ENCODE peak calls at places on chromosome 2, in four cellular contexts. Y, U, L and S are unnamed samples. For H3K4me1, the result is how much of the 10 kb centered on the place peaks cover.

GRCh38 chr2:45960057-45960863 is 308.8 kb downstream of the PRKCE start:
- DNase-seq in L (peak), Y (no peak), U (no peak), S (no peak)

GRCh38 chr2:228369400-228370031 is 188.0 kb upstream of the SPHKAP start:
- DNase-seq in L (no peak), Y (no peak), U (no peak), S (no peak)

GRCh38 chr2:233193738-233194137 is 57.7 kb upstream of the ATG16L1 start:
- DNase-seq in L (no peak), Y (no peak), U (no peak), S (no peak)

GRCh38 chr2:48699377-48699951 is 56.1 kb downstream of the LHCGR start:
- DNase-seq in U (peak), L (no peak), Y (no peak), S (no peak)

GRCh38 chr2:199488772-199489400 is 31.1 kb upstream of the SATB2 start:
- DNase-seq in U (peak), L (peak), Y (peak), S (no peak)

GRCh38 chr2:104563398-104564024 is 290.4 kb upstream of the POU3F3 start:
- DNase-seq in U (peak), L (no peak), Y (no peak), S (no peak)

GRCh38 chr2:74815955-74816354 is 18.0 kb upstream of the HK2 start:
- DNase-seq in L (no peak), Y (peak), U (no peak), S (no peak)

GRCh38 chr2:5854797-5855196 is 162.6 kb downstream of the SOX11 start:
- DNase-seq in L (no peak), Y (no peak), U (no peak), S (no peak)

GRCh38 chr2:77008925-77009706 is 513.1 kb downstream of the LRRTM4 start:
- DNase-seq in U (peak), Y (no peak), L (no peak), S (no peak)

GRCh38 chr2:234335676-234336228 is 161.1 kb downstream of the ARL4C start:
- DNase-seq in L (peak), U (peak), Y (peak), S (peak)

GRCh38 chr2:212535963-212536362 is 2.6 kb downstream of the ERBB4 start:
- DNase-seq in L (no peak), U (no peak), Y (no peak), S (no peak)

GRCh38 chr2:226865273-226865672 is 29.4 kb downstream of the RHBDD1 start:
- DNase-seq in Y (no peak), L (no peak), U (no peak), S (no peak)

GRCh38 chr2:132669854-132670103 is 226 bp downstream of the LYPD1 start:
- DNase-seq in L (no peak), U (no peak), Y (no peak), S (no peak)

GRCh38 chr2:15259356-15259756 is 301.8 kb downstream of the NBAS start:
- DNase-seq in Y (no peak), L (no peak), U (no peak), S (no peak)

GRCh38 chr2:189819297-189819704 is 35.1 kb downstream of the PMS1 start:
- DNase-seq in Y (no peak), U (peak), L (no peak), S (no peak)

GRCh38 chr2:70091816-70092215 is 4.5 kb downstream of the PCBP1 start:
- DNase-seq in Y (no peak), L (no peak), U (no peak), S (no peak)

GRCh38 chr2:219457784-219458369 is 23.2 kb downstream of the SPEG start:
- DNase-seq in Y (no peak), L (no peak), U (no peak), S (no peak)

DNA sequence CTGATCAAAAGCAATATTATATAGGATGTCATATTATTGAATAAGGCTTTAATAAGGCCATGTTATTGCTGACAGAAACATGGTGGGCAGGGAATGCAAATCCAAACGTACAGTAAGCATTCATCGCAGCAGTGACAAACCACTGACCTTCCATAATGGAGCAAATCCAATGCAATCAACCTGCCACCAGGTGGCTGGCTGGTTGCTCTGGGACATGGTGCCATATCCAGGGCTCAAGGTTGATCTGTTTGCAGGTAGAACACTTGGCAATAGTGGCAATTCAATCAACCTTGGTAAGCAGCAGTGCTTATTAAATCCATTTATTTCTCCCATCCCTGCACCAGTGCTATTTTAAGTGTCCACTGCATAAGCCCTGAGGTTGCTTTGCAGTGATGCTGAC is 75.4 kb downstream of the CERKL start:
- DNase-seq in Y (no peak), L (no peak), U (no peak), S (no peak)
- TF ChIP-seq CTCF in Y (no peak), L (no peak), U (no peak), S (no peak)

DNA sequence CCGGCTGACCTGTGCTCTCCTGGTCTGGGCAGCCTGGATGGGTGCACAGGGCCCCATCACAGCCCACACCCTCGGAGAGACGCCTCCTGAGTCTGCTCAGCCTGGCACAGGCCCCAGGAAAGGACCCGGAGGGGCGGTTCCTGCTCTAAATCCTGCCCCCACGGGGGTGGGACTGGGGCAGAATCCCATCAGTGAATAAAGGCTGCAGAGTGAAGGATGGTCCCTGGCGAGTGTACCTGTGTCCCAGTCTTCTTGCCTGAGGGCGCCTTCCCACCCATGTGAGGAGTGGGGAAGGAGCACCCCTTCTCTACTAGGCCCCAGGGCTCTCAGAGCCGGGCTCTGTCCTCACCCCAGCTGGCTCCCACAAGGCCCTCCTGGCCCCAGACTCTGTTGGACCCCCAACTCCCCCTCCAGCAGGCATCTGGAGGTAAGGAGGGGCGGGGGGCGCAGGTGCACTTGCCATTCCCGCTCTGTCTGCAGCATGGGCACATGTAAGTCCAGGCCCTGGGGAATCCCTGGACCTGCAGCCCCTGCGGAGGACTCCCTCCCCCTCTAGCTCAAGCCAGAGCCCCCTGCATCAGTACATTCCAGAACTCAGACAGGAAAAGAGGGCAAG is 21.3 kb downstream of the GPC1 start:
- DNase-seq in U (no peak), L (no peak), Y (no peak), S (no peak)
- H3K4me1 ChIP-seq in U (under half), L (under half), Y (under half), S (under half)

GRCh38 chr2:58594175-58594574 is 353.1 kb upstream of the FANCL start:
- DNase-seq in U (no peak), L (no peak), Y (no peak), S (no peak)
- TF ChIP-seq CTCF in U (peak), L (no peak), Y (no peak), S (no peak)

GRCh38 chr2:201661366-201661765 is 18.1 kb upstream of the TMEM237 start:
- DNase-seq in L (no peak), Y (no peak), U (no peak), S (no peak)
- H3K4me1 ChIP-seq in L (under half), Y (under half), U (under half), S (under half)

DNA sequence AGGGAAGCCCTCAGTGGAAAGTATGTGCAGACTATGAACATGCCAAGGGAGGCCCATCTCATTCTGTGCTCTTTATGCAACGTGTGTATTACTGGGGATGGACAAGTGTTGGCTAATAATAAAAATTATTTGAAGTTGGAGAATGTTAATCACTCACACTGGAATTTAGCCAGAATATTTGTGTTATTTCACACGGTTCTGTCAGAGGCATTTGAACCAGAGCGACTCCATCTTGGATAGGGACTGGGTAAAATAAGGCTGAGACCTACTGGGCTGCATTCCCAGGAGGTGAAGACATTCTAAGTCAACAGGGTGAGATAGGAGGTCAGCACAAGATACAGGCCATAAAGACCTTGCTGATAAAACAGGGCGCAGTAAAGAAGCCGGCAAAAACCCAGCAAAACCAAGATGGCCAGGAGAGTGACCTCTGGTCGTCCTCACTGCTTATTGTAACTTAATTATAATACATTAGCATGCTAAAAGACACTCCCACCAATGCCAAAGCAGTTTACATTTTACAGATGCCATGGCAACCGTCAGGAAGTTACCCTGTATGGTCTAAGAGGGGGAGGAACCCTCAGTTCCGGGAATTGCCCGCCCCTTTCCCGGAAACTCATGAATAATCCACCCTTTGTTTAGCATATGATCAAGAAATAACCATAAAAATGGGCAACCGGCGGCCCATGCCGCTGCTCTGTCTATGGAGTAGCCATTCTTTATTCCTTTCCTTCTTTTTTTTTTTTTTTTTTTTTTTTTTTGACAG is 2.6 kb upstream of the FZD5 start:
- DNase-seq in Y (no peak), L (peak), U (peak), S (peak)
- TF ChIP-seq CTCF in Y (no peak), L (no peak), U (no peak), S (no peak)

DNA sequence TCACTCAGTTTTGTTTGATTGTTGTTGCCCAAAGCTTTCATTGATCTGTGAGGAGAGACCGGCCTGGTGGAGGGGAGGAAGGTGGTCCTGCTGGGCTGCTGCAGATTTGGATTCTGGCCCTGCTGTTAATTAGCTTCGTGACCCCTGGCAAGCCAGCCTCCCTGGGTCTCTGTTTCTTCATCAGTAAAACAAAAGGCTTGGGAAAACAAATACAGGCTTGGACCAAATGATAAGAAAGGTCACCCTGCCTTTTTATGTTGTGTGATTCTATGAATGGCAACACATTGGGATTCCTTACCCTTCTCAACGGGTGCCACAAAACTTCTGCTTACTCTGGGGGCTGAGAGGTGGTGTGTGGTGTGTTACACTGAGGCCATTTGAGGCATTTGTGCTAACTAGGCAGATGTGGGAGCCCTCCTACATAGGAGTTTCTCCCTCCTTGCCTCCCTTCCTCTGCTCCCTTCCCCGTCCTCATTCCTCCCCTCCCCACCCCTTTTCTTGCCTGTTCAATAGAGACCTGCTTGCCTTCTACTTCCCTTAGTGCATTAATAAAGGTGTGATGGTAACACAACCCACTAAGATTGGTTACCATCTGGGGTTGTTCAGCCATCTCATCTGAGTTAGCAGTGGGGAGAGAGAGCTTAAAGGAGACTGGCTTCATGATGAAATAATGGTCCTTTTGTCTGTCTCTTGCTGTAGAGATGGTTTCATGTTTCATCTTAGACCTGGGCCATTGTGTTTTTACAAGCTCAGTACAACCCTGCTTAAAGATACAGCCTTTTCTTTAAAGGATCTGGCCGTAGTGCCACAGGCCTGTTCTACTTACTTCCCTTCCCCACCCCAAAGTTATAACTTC is 96.2 kb downstream of the TANC1 start:
- DNase-seq in Y (no peak), U (peak), L (no peak), S (no peak)
- H3K4me1 ChIP-seq in Y (under half), U (under half), L (under half), S (under half)

DNA sequence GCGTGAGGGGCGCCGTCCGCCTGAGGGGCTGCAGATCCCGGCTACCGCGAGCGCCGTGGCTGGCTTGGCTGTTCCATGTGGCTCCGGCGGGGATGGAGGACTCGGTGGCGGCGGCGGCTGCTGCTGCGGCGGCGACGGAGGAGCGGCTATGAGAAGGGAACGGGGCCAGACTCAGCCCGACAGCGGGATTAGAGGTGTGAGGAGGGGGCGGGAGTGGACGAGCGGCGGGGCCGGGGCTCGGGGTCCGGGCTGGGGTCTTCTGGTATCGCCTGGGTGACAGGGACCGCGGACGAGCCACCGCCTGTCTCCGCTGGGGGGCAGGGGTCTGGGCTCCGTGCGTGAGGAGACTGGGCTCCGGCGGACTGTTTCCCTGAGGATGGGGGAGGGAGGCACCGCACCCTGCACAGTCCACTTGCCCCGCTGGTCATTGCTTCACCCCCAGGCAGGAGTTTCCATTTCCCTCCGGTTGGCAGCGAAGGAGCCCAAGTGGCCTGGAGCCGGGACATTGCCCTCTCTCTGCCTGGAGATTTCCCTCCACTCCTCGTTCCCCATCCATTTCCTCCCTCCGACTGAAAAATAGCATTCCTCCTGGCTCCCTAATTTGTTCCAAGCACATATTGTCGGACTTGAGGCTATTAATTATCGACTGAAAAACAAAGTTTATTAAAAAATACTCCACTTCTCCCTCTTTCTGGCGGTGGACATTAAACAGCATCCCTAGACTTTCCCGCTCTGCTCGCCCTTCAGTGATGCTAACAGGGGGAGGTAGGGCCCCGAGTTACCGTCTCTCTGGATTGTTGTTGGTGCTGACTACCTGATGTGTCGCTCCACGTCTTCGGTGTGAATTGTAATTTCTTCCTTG is 577 bp downstream of the EHBP1 start:
- DNase-seq in Y (peak), L (peak), U (peak), S (peak)
- TF ChIP-seq CTCF in Y (no peak), L (peak), U (peak), S (peak)

GRCh38 chr2:215828528-215829184 is 184.7 kb downstream of the MREG start:
- DNase-seq in U (peak), L (peak), Y (peak), S (peak)
- H3K4me1 ChIP-seq in U (under half), L (under half), Y (under half), S (under half)